ENCODE peak calls at places on chromosomes 1 and 21, in seven cellular contexts. E is effector memory CD4-positive, alpha-beta T cell; N is cardiac muscle cell; X is adrenal gland; T is H9; Q is aorta; H is IMR-90. I is an unnamed sample. For H3K4me1, the result is how much of the 10 kb centered on the place peaks cover.

GRCh38 chr1:74523873-74524480 is 11.6 kb upstream of the LRRC53 start:
- DNase-seq in E (no peak), N (no peak), X (no peak), T (peak), Q (no peak), H (no peak), I (no peak)

GRCh38 chr21:36555199-36555598 is 75.3 kb upstream of the CLDN14 start:
- DNase-seq in E (no peak), N (no peak), X (no peak), T (no peak), Q (no peak), H (no peak), I (no peak)

GRCh38 chr1:45266151-45266801 is 59.9 kb upstream of the ZSWIM5 start:
- DNase-seq in E (no peak), N (peak), X (peak), T (no peak), Q (peak), H (peak), I (peak)

GRCh38 chr1:28091043-28091781 is 2.8 kb upstream of the EYA3 start:
- DNase-seq in E (peak), N (peak), X (peak), T (peak), Q (no peak), H (peak), I (peak)

GRCh38 chr21:42233067-42233981 is 14.4 kb downstream of the ABCG1 start:
- DNase-seq in E (peak), N (peak), X (peak), T (peak), Q (no peak), H (peak), I (peak)

GRCh38 chr21:17829472-17829871 is 10.3 kb upstream of the C21orf91 start:
- DNase-seq in E (no peak), N (peak), X (no peak), T (no peak), Q (no peak), H (peak), I (no peak)

GRCh38 chr1:115545791-115546733 is 95.7 kb upstream of the VANGL1 start:
- DNase-seq in E (no peak), N (peak), X (peak), T (peak), Q (peak), H (peak), I (no peak)

GRCh38 chr1:66773227-66773626 is 21.0 kb downstream of the DYNLT5 start:
- DNase-seq in E (no peak), N (no peak), X (no peak), T (no peak), Q (no peak), H (no peak), I (no peak)

GRCh38 chr1:246689409-246689997 is 34.7 kb upstream of the SCCPDH start:
- DNase-seq in E (no peak), N (peak), X (peak), T (peak), Q (peak), H (peak), I (no peak)

GRCh38 chr1:17201201-17202021 is 3.5 kb upstream of the PADI1 start:
- DNase-seq in E (peak), N (no peak), X (no peak), T (peak), Q (peak), H (no peak), I (no peak)

GRCh38 chr1:109425391-109425790 is 857 bp downstream of the PSMA5 start:
- DNase-seq in E (no peak), N (peak), X (no peak), T (no peak), Q (no peak), H (peak), I (no peak)

GRCh38 chr1:33337994-33338494 is 17.1 kb upstream of the A3GALT2 start:
- DNase-seq in E (no peak), N (peak), X (peak), T (no peak), Q (no peak), H (peak), I (no peak)

GRCh38 chr1:90476411-90476810 is 240.7 kb downstream of the BARHL2 start:
- DNase-seq in E (no peak), N (no peak), X (no peak), T (no peak), Q (no peak), H (no peak), I (no peak)

GRCh38 chr1:173329747-173330146 is 122.6 kb upstream of the TNFSF4 start:
- DNase-seq in E (no peak), N (peak), X (no peak), T (no peak), Q (no peak), H (peak), I (no peak)

GRCh38 chr1:3596663-3597598 is 14.4 kb downstream of the MEGF6 start:
- DNase-seq in E (no peak), N (no peak), X (no peak), T (no peak), Q (no peak), H (no peak), I (no peak)

GRCh38 chr1:40646385-40646784 is 19.1 kb downstream of the RIMS3 start:
- DNase-seq in E (no peak), N (peak), X (no peak), T (no peak), Q (no peak), H (peak), I (no peak)

GRCh38 chr1:170668301-170668789 is 4.4 kb downstream of the PRRX1 start:
- DNase-seq in E (no peak), N (peak), X (no peak), T (peak), Q (peak), H (no peak), I (no peak)

GRCh38 chr1:184376359-184376758 is 10.5 kb upstream of the C1orf21 start:
- DNase-seq in E (no peak), N (no peak), X (no peak), T (no peak), Q (no peak), H (no peak), I (no peak)

GRCh38 chr21:37079211-37079824 is 6.3 kb downstream of the TTC3 start:
- DNase-seq in E (no peak), N (no peak), X (no peak), T (no peak), Q (no peak), H (no peak), I (no peak)

GRCh38 chr1:10939654-10940450 is 72.6 kb upstream of the TARDBP start:
- DNase-seq in E (no peak), N (peak), X (no peak), T (no peak), Q (no peak), H (peak), I (no peak)

DNA sequence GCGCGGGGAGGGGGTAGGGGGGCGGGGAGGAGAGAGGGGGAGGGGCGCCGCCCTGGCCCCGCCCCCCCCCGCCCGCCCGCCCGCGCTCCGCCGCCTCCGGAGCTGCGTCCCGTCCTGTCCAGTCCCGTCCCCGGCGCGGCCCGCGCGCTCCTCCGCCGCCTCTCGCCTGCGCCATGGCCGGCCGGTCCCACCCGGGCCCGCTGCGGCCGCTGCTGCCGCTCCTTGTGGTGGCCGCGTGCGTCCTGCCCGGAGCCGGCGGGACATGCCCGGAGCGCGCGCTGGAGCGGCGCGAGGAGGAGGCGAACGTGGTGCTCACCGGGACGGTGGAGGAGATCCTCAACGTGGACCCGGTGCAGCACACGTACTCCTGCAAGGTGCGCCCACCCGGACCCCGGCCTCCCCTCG is at the start of gene AGRN:
- DNase-seq in E (no peak), N (no peak), X (no peak), T (peak), Q (no peak), H (no peak), I (no peak)
- H3K4me1 ChIP-seq in E (under half), N (under half), X (under half), T (under half), Q (under half), H (under half), I (under half)

GRCh38 chr1:21295059-21295401 is 4.8 kb upstream of the ECE1 start:
- DNase-seq in E (peak), N (peak), X (no peak), T (no peak), Q (no peak), H (peak), I (no peak)
- H3K4me1 ChIP-seq in E (half or more), N (under half), X (under half), T (under half), Q (under half), H (under half), I (half or more)

GRCh38 chr1:8377382-8377928 is 59.5 kb downstream of the SLC45A1 start:
- DNase-seq in E (no peak), N (no peak), X (no peak), T (no peak), Q (no peak), H (no peak), I (no peak)
- H3K4me1 ChIP-seq in E (under half), N (half or more), X (under half), T (under half), Q (under half), H (half or more), I (under half)

GRCh38 chr1:2431095-2431494 is 18.7 kb upstream of the PEX10 start:
- DNase-seq in E (no peak), N (no peak), X (no peak), T (no peak), Q (no peak), H (no peak), I (no peak)
- H3K4me1 ChIP-seq in E (under half), N (under half), X (under half), T (under half), Q (under half), H (under half), I (under half)

GRCh38 chr1:112634367-112634766 is 14.7 kb downstream of the CAPZA1 start:
- DNase-seq in E (no peak), N (no peak), X (no peak), T (no peak), Q (no peak), H (no peak), I (no peak)

GRCh38 chr1:112637257-112638108 is 17.9 kb downstream of the CAPZA1 start:
- DNase-seq in E (no peak), N (no peak), X (no peak), T (no peak), Q (no peak), H (peak), I (no peak)

GRCh38 chr1:112638109-112638426 is 18.4 kb downstream of the CAPZA1 start:
- DNase-seq in E (no peak), N (no peak), X (no peak), T (no peak), Q (no peak), H (no peak), I (no peak)

GRCh38 chr1:112633628-112634027 is 14.0 kb downstream of the CAPZA1 start:
- DNase-seq in E (no peak), N (no peak), X (no peak), T (no peak), Q (no peak), H (no peak), I (no peak)

DNA sequence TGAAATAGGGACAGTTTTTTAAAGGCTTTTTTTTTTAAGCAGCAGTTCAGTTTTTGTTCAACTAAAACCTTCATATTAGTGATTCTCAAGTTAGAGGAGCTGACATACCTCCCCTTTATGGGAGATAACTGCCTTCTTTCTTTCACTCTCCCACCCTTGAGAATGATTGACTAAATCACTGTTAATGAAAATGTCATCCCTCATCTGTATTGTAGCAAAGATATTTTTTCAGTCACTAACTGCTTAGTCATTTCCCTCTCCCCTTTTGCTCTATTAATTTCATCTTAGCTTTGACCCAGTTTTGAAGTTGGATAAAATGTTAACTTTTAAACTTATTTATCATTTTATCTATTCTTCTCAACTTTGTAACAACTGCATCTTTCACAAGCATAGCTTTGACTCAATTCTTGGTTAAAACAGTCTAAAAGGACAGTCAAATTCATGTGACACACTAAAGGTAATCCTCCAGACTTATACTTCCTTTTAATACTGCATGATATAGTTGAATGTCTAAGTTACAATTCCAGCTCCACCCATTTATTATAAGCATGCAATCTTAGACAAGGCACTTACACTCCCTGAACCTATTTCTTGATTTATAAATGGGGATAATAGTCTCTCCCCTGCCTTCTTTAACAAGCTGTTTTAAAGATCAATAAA is 17.1 kb downstream of the CAPZA1 start:
- DNase-seq in E (no peak), N (no peak), X (no peak), T (no peak), Q (no peak), H (no peak), I (no peak)
- H3K4me1 ChIP-seq in E (under half), N (under half), X (under half), T (under half), Q (under half), H (under half), I (under half)

GRCh38 chr1:54312874-54313316 is 93.3 kb downstream of the SSBP3 start:
- DNase-seq in E (no peak), N (peak), X (peak), T (peak), Q (no peak), H (peak), I (no peak)

GRCh38 chr1:54307305-54307704 is 98.9 kb downstream of the SSBP3 start:
- DNase-seq in E (no peak), N (no peak), X (no peak), T (no peak), Q (no peak), H (no peak), I (no peak)

GRCh38 chr1:54310439-54311328 is 95.5 kb downstream of the SSBP3 start:
- DNase-seq in E (no peak), N (peak), X (peak), T (peak), Q (no peak), H (peak), I (no peak)

GRCh38 chr1:54311506-54311905 is 94.7 kb downstream of the SSBP3 start:
- DNase-seq in E (no peak), N (no peak), X (no peak), T (no peak), Q (no peak), H (peak), I (no peak)

GRCh38 chr1:54309631-54310366 is 96.4 kb downstream of the SSBP3 start:
- DNase-seq in E (no peak), N (no peak), X (no peak), T (peak), Q (no peak), H (no peak), I (no peak)
- H3K4me1 ChIP-seq in E (under half), N (half or more), X (under half), T (under half), Q (under half), H (under half), I (half or more)

GRCh38 chr21:33302055-33302454 is 22.7 kb upstream of the IFNAR1 start:
- DNase-seq in E (no peak), N (no peak), X (no peak), T (no peak), Q (no peak), H (no peak), I (peak)

GRCh38 chr21:33305344-33305671 is 19.5 kb upstream of the IFNAR1 start:
- DNase-seq in E (no peak), N (no peak), X (peak), T (no peak), Q (no peak), H (no peak), I (no peak)

GRCh38 chr21:33300701-33301631 is 23.8 kb upstream of the IFNAR1 start:
- DNase-seq in E (no peak), N (peak), X (peak), T (no peak), Q (peak), H (no peak), I (no peak)

GRCh38 chr21:33301632-33302002 is 23.2 kb upstream of the IFNAR1 start:
- DNase-seq in E (no peak), N (no peak), X (no peak), T (no peak), Q (no peak), H (no peak), I (no peak)

DNA sequence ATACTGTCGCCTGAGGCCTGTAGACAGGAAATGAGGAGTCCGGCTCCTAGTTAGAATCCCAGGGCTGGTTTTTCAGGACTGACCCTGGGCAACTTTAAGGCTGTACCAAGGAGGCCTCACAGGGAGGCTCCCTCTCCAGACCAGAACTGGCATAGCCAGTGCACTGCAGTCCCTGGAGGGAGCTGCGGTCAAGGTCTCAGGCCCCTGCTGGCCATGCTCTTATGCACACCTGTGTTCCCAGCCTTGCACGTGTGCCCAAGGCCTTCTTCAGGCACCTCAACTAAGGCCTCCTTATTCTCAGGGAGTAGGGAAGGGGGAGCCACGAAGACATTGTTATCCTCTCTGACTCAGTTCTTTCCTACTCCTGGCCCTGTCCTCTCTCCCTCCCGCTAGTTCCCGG is 22.0 kb upstream of the IFNAR1 start:
- DNase-seq in E (no peak), N (no peak), X (no peak), T (peak), Q (no peak), H (no peak), I (peak)
- H3K4me1 ChIP-seq in E (under half), N (under half), X (under half), T (under half), Q (under half), H (under half), I (under half)

GRCh38 chr1:15960808-15961207 is 15.1 kb downstream of the ZBTB17 start:
- DNase-seq in E (no peak), N (no peak), X (no peak), T (no peak), Q (no peak), H (no peak), I (no peak)

GRCh38 chr1:15962671-15963362 is 13.1 kb downstream of the ZBTB17 start:
- DNase-seq in E (no peak), N (no peak), X (peak), T (no peak), Q (no peak), H (no peak), I (no peak)

GRCh38 chr1:15961492-15961891 is 14.4 kb downstream of the ZBTB17 start:
- DNase-seq in E (no peak), N (no peak), X (no peak), T (no peak), Q (no peak), H (no peak), I (no peak)

GRCh38 chr1:15963363-15963967 is 12.4 kb downstream of the ZBTB17 start:
- DNase-seq in E (no peak), N (no peak), X (no peak), T (no peak), Q (no peak), H (no peak), I (no peak)

GRCh38 chr1:15962176-15962575 is 13.7 kb downstream of the ZBTB17 start:
- DNase-seq in E (no peak), N (no peak), X (peak), T (no peak), Q (no peak), H (no peak), I (no peak)
- H3K4me1 ChIP-seq in E (under half), N (under half), X (under half), T (under half), Q (under half), H (under half), I (under half)